ENCODE peak calls at places on chromosomes 16 and 17, in seven cellular contexts. One of them, this sample, is unnamed.

GRCh38 chr17:66952031-66952524 is 12.4 kb upstream of the CACNG4 start:
- DNase-seq in fibroblast of the aortic adventitia: no peak
- DNase-seq in fibroblast of lung: peak
- DNase-seq in RWPE2: peak
- DNase-seq in tibial nerve: no peak
- DNase-seq in RWPE1: peak
- DNase-seq in astrocyte of the spinal cord: peak
- DNase-seq in this sample: no peak

GRCh38 chr17:77479817-77480508 is 339.2 kb downstream of the SEC14L1 start:
- DNase-seq in astrocyte of the spinal cord: no peak
- DNase-seq in fibroblast of the aortic adventitia: no peak
- DNase-seq in fibroblast of lung: no peak
- DNase-seq in tibial nerve: no peak
- DNase-seq in RWPE2: no peak
- DNase-seq in RWPE1: no peak
- DNase-seq in this sample: no peak

GRCh38 chr17:28402224-28402630 is 3.8 kb downstream of the SLC46A1 start:
- DNase-seq in fibroblast of lung: no peak
- DNase-seq in tibial nerve: no peak
- DNase-seq in RWPE1: no peak
- DNase-seq in RWPE2: no peak
- DNase-seq in fibroblast of the aortic adventitia: no peak
- DNase-seq in astrocyte of the spinal cord: no peak
- DNase-seq in this sample: no peak

GRCh38 chr17:35804658-35805192 is 4.6 kb upstream of the TAF15 start:
- DNase-seq in RWPE2: no peak
- DNase-seq in fibroblast of the aortic adventitia: peak
- DNase-seq in tibial nerve: no peak
- DNase-seq in fibroblast of lung: peak
- DNase-seq in astrocyte of the spinal cord: peak
- DNase-seq in RWPE1: peak
- DNase-seq in this sample: no peak

GRCh38 chr16:73916839-73917594 is 379.6 kb upstream of the PSMD7 start:
- DNase-seq in tibial nerve: no peak
- DNase-seq in astrocyte of the spinal cord: no peak
- DNase-seq in RWPE1: no peak
- DNase-seq in fibroblast of lung: no peak
- DNase-seq in fibroblast of the aortic adventitia: no peak
- DNase-seq in RWPE2: no peak
- DNase-seq in this sample: no peak

GRCh38 chr17:19645608-19646250 is 2.8 kb upstream of the ALDH3A2 start:
- DNase-seq in RWPE1: no peak
- DNase-seq in astrocyte of the spinal cord: no peak
- DNase-seq in fibroblast of the aortic adventitia: peak
- DNase-seq in RWPE2: no peak
- DNase-seq in tibial nerve: no peak
- DNase-seq in fibroblast of lung: peak
- DNase-seq in this sample: no peak

GRCh38 chr16:23640669-23640958 is 496 bp downstream of the PALB2 start:
- DNase-seq in fibroblast of the aortic adventitia: peak
- DNase-seq in astrocyte of the spinal cord: no peak
- DNase-seq in tibial nerve: no peak
- DNase-seq in RWPE1: peak
- DNase-seq in RWPE2: no peak
- DNase-seq in fibroblast of lung: peak
- DNase-seq in this sample: no peak

GRCh38 chr16:1794908-1795666 is 1.6 kb upstream of the IGFALS start:
- DNase-seq in RWPE2: no peak
- DNase-seq in tibial nerve: no peak
- DNase-seq in fibroblast of lung: no peak
- DNase-seq in astrocyte of the spinal cord: no peak
- DNase-seq in RWPE1: no peak
- DNase-seq in fibroblast of the aortic adventitia: no peak
- DNase-seq in this sample: peak

GRCh38 chr16:55701442-55702319 is 45.9 kb downstream of the SLC6A2 start:
- DNase-seq in astrocyte of the spinal cord: peak
- DNase-seq in tibial nerve: no peak
- DNase-seq in fibroblast of lung: peak
- DNase-seq in fibroblast of the aortic adventitia: peak
- DNase-seq in RWPE1: peak
- DNase-seq in RWPE2: no peak
- DNase-seq in this sample: peak

GRCh38 chr17:46877466-46877865 is 26.1 kb downstream of the WNT9B start:
- DNase-seq in astrocyte of the spinal cord: no peak
- DNase-seq in fibroblast of the aortic adventitia: no peak
- DNase-seq in fibroblast of lung: no peak
- DNase-seq in RWPE1: no peak
- DNase-seq in tibial nerve: no peak
- DNase-seq in RWPE2: no peak
- DNase-seq in this sample: no peak

GRCh38 chr17:77785526-77785925 is 173.0 kb upstream of the TNRC6C start:
- DNase-seq in fibroblast of the aortic adventitia: no peak
- DNase-seq in tibial nerve: no peak
- DNase-seq in astrocyte of the spinal cord: no peak
- DNase-seq in RWPE1: no peak
- DNase-seq in fibroblast of lung: no peak
- DNase-seq in RWPE2: no peak
- DNase-seq in this sample: no peak

GRCh38 chr17:69800870-69801269 is 274.2 kb upstream of the KCNJ16 start:
- DNase-seq in tibial nerve: no peak
- DNase-seq in fibroblast of lung: no peak
- DNase-seq in RWPE1: no peak
- DNase-seq in astrocyte of the spinal cord: no peak
- DNase-seq in fibroblast of the aortic adventitia: no peak
- DNase-seq in RWPE2: no peak
- DNase-seq in this sample: no peak

GRCh38 chr16:725463-726187 is 618 bp downstream of the CCDC78 start:
- DNase-seq in RWPE1: no peak
- DNase-seq in tibial nerve: no peak
- DNase-seq in astrocyte of the spinal cord: no peak
- DNase-seq in fibroblast of the aortic adventitia: no peak
- DNase-seq in RWPE2: no peak
- DNase-seq in fibroblast of lung: no peak
- DNase-seq in this sample: no peak

GRCh38 chr17:61997649-61998048 is 67.4 kb downstream of the MED13 start:
- DNase-seq in fibroblast of the aortic adventitia: peak
- DNase-seq in astrocyte of the spinal cord: peak
- DNase-seq in RWPE1: no peak
- DNase-seq in fibroblast of lung: peak
- DNase-seq in tibial nerve: no peak
- DNase-seq in RWPE2: no peak
- DNase-seq in this sample: no peak

GRCh38 chr17:2745317-2746037 is 4.0 kb downstream of the CCDC92B start:
- DNase-seq in astrocyte of the spinal cord: no peak
- DNase-seq in tibial nerve: no peak
- DNase-seq in fibroblast of lung: no peak
- DNase-seq in fibroblast of the aortic adventitia: no peak
- DNase-seq in RWPE1: no peak
- DNase-seq in RWPE2: no peak
- DNase-seq in this sample: no peak

GRCh38 chr16:78576941-78577340 is 477.5 kb downstream of the WWOX start:
- DNase-seq in tibial nerve: no peak
- DNase-seq in fibroblast of lung: peak
- DNase-seq in fibroblast of the aortic adventitia: no peak
- DNase-seq in RWPE1: peak
- DNase-seq in RWPE2: no peak
- DNase-seq in astrocyte of the spinal cord: no peak
- DNase-seq in this sample: no peak

GRCh38 chr17:76189741-76190140 is 48.7 kb upstream of the FOXJ1 start:
- DNase-seq in astrocyte of the spinal cord: no peak
- DNase-seq in RWPE1: no peak
- DNase-seq in RWPE2: no peak
- DNase-seq in fibroblast of the aortic adventitia: no peak
- DNase-seq in tibial nerve: no peak
- DNase-seq in fibroblast of lung: no peak
- DNase-seq in this sample: no peak

GRCh38 chr16:29745853-29746345 is at the start of gene C16orf54:
- DNase-seq in RWPE1: no peak
- DNase-seq in fibroblast of lung: no peak
- DNase-seq in RWPE2: no peak
- DNase-seq in tibial nerve: no peak
- DNase-seq in astrocyte of the spinal cord: no peak
- DNase-seq in fibroblast of the aortic adventitia: no peak
- DNase-seq in this sample: no peak

GRCh38 chr16:70714526-70715112 is 28.8 kb upstream of the MTSS2 start:
- DNase-seq in tibial nerve: no peak
- DNase-seq in fibroblast of the aortic adventitia: no peak
- DNase-seq in RWPE1: no peak
- DNase-seq in astrocyte of the spinal cord: no peak
- DNase-seq in fibroblast of lung: no peak
- DNase-seq in RWPE2: no peak
- DNase-seq in this sample: no peak

GRCh38 chr16:10729649-10730048 is 14.0 kb upstream of the NUBP1 start:
- DNase-seq in tibial nerve: no peak
- DNase-seq in fibroblast of the aortic adventitia: peak
- DNase-seq in RWPE1: peak
- DNase-seq in RWPE2: peak
- DNase-seq in astrocyte of the spinal cord: peak
- DNase-seq in fibroblast of lung: peak
- DNase-seq in this sample: no peak

GRCh38 chr17:57985675-57985974 is 2.4 kb downstream of the VEZF1 start:
- DNase-seq in tibial nerve: no peak
- DNase-seq in RWPE2: no peak
- DNase-seq in fibroblast of lung: peak
- DNase-seq in astrocyte of the spinal cord: peak
- DNase-seq in RWPE1: peak
- DNase-seq in fibroblast of the aortic adventitia: peak
- DNase-seq in this sample: no peak

GRCh38 chr17:79988163-79988971 is 47.3 kb downstream of the TBC1D16 start:
- DNase-seq in fibroblast of the aortic adventitia: peak
- DNase-seq in astrocyte of the spinal cord: peak
- DNase-seq in RWPE2: peak
- DNase-seq in tibial nerve: no peak
- DNase-seq in fibroblast of lung: peak
- DNase-seq in RWPE1: peak
- DNase-seq in this sample: no peak

GRCh38 chr17:11412653-11413052 is 171.6 kb downstream of the SHISA6 start:
- DNase-seq in RWPE1: no peak
- DNase-seq in fibroblast of the aortic adventitia: no peak
- DNase-seq in astrocyte of the spinal cord: no peak
- DNase-seq in tibial nerve: no peak
- DNase-seq in RWPE2: no peak
- DNase-seq in fibroblast of lung: no peak
- DNase-seq in this sample: no peak

GRCh38 chr17:54945671-54946070 is 22.8 kb downstream of the COX11 start:
- DNase-seq in RWPE1: no peak
- DNase-seq in RWPE2: no peak
- DNase-seq in fibroblast of lung: no peak
- DNase-seq in tibial nerve: no peak
- DNase-seq in fibroblast of the aortic adventitia: peak
- DNase-seq in astrocyte of the spinal cord: no peak
- DNase-seq in this sample: no peak

GRCh38 chr17:9529033-9529748 is 46.4 kb downstream of the STX8 start:
- DNase-seq in astrocyte of the spinal cord: peak
- DNase-seq in RWPE1: peak
- DNase-seq in fibroblast of the aortic adventitia: peak
- DNase-seq in RWPE2: no peak
- DNase-seq in fibroblast of lung: peak
- DNase-seq in tibial nerve: no peak
- DNase-seq in this sample: no peak

DNA sequence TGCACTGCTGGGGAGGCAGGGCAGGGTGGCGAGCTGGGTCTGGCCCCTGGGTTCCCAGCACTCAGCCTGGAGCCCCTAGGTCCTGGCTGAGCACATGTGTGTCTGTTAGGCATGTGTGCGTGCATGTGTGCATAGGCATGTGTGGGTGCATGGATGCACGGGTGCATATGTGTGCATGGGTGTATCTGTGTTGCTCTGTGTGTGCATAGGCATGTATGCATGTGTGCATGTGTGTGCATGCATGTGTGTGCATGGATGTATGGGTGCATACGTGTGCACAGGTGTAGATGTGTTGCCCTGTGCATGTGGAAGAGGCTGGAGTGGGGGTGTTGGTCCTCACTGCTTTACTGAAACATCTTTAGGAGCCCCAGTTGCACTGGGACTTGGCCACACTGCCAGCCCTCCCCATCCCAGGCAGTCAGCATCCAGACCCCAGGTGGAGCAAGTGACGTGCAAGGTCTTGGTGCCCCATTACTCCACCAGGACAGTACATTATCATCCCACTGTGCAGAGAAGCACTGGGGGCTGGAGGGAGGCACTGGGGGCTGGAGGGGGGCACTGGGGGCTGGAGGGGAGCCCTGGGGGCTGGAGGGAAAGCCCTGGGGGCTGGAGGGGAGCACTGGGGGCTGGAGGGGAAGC is 10.4 kb upstream of the DPEP1 start:
- DNase-seq in fibroblast of the aortic adventitia: no peak
- DNase-seq in RWPE1: no peak
- DNase-seq in fibroblast of lung: no peak
- DNase-seq in RWPE2: peak
- DNase-seq in tibial nerve: no peak
- DNase-seq in astrocyte of the spinal cord: no peak
- DNase-seq in this sample: no peak
- TF ChIP-seq CTCF in fibroblast of the aortic adventitia: no peak
- TF ChIP-seq CTCF in RWPE1: no peak
- TF ChIP-seq CTCF in fibroblast of lung: no peak
- TF ChIP-seq CTCF in RWPE2: no peak
- TF ChIP-seq CTCF in tibial nerve: no peak
- TF ChIP-seq CTCF in astrocyte of the spinal cord: no peak
- TF ChIP-seq CTCF in this sample: no peak

GRCh38 chr16:75096730-75097129 is 19.9 kb downstream of the LDHD start:
- DNase-seq in tibial nerve: no peak
- DNase-seq in fibroblast of lung: no peak
- DNase-seq in astrocyte of the spinal cord: peak
- DNase-seq in RWPE2: no peak
- DNase-seq in RWPE1: peak
- DNase-seq in fibroblast of the aortic adventitia: peak
- DNase-seq in this sample: no peak
- TF ChIP-seq CTCF in tibial nerve: no peak
- TF ChIP-seq CTCF in fibroblast of lung: peak
- TF ChIP-seq CTCF in astrocyte of the spinal cord: peak
- TF ChIP-seq CTCF in RWPE2: peak
- TF ChIP-seq CTCF in RWPE1: no peak
- TF ChIP-seq CTCF in fibroblast of the aortic adventitia: peak
- TF ChIP-seq CTCF in this sample: peak

DNA sequence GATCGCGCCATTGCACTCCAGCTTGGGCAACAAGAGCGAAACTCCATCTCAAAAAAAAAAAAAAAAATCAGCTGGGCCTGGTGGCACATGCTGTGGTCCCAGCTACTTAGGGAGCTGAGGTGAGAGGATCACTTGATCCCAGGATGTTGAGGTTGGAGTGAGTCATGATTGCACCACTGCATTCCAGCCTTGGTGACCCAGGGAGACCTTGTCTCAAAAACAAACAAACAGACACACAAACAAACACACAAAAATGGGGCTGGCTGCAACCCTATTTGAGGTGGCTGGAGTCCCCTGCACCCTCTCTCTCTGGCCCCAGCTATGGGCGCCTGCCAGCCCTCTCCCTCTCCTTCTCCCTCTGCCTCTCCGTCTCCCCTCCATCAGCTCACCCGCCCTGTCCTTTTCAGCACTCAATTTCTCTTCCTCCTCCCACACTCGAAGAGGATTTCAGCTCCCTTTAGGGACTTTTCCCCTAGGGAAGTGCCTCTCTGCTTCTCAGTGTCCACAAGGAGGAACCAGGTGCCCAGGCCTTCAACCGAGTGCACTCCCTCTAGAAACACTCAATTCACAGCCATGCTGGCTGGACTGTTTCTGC is 17.5 kb upstream of the TFAP4 start:
- DNase-seq in RWPE2: no peak
- DNase-seq in RWPE1: peak
- DNase-seq in fibroblast of lung: peak
- DNase-seq in tibial nerve: no peak
- DNase-seq in astrocyte of the spinal cord: peak
- DNase-seq in fibroblast of the aortic adventitia: peak
- DNase-seq in this sample: no peak
- TF ChIP-seq CTCF in RWPE2: peak
- TF ChIP-seq CTCF in RWPE1: peak
- TF ChIP-seq CTCF in fibroblast of lung: peak
- TF ChIP-seq CTCF in tibial nerve: no peak
- TF ChIP-seq CTCF in astrocyte of the spinal cord: peak
- TF ChIP-seq CTCF in fibroblast of the aortic adventitia: peak
- TF ChIP-seq CTCF in this sample: no peak

GRCh38 chr16:63289834-63290460 is 1253.7 kb upstream of the CDH8 start:
- DNase-seq in fibroblast of the aortic adventitia: no peak
- DNase-seq in RWPE1: peak
- DNase-seq in RWPE2: no peak
- DNase-seq in astrocyte of the spinal cord: peak
- DNase-seq in tibial nerve: no peak
- DNase-seq in fibroblast of lung: peak
- DNase-seq in this sample: peak
- TF ChIP-seq CTCF in fibroblast of the aortic adventitia: no peak
- TF ChIP-seq CTCF in RWPE1: peak
- TF ChIP-seq CTCF in RWPE2: peak
- TF ChIP-seq CTCF in astrocyte of the spinal cord: peak
- TF ChIP-seq CTCF in tibial nerve: peak
- TF ChIP-seq CTCF in fibroblast of lung: peak
- TF ChIP-seq CTCF in this sample: peak